ENCODE peak calls at places on chromosomes 12 and 14, in four cellular contexts. One of them, this sample, is unnamed.

GRCh38 chr14:60212503-60213371 is 36.3 kb upstream of the PPM1A start:
- DNase-seq in K562: no peak
- DNase-seq in GM12878: peak
- DNase-seq in H1: no peak
- DNase-seq in this sample: no peak

GRCh38 chr12:131380220-131380957 is 330.5 kb upstream of the SFSWAP start:
- DNase-seq in K562: no peak
- DNase-seq in GM12878: no peak
- DNase-seq in H1: no peak
- DNase-seq in this sample: no peak

GRCh38 chr14:93042968-93043940 is 72.5 kb downstream of the ITPK1 start:
- DNase-seq in K562: no peak
- DNase-seq in GM12878: no peak
- DNase-seq in H1: no peak
- DNase-seq in this sample: peak

GRCh38 chr12:14962180-14962579 is 779 bp upstream of the ARHGDIB start:
- DNase-seq in K562: no peak
- DNase-seq in GM12878: no peak
- DNase-seq in H1: no peak
- DNase-seq in this sample: no peak

GRCh38 chr14:25911831-25912230 is 686.0 kb downstream of the NOVA1 start:
- DNase-seq in K562: no peak
- DNase-seq in GM12878: no peak
- DNase-seq in H1: no peak
- DNase-seq in this sample: no peak

GRCh38 chr14:70721542-70721941 is 79.8 kb downstream of the TTC9 start:
- DNase-seq in K562: no peak
- DNase-seq in GM12878: no peak
- DNase-seq in H1: no peak
- DNase-seq in this sample: no peak

GRCh38 chr12:69844416-69844815 is 19.4 kb downstream of the MYRFL start:
- DNase-seq in K562: no peak
- DNase-seq in GM12878: no peak
- DNase-seq in H1: no peak
- DNase-seq in this sample: no peak

GRCh38 chr14:106039400-106039799 is 513.0 kb downstream of the TMEM121 start:
- DNase-seq in K562: peak
- DNase-seq in GM12878: no peak
- DNase-seq in H1: no peak
- DNase-seq in this sample: peak

GRCh38 chr12:109927622-109928021 is 27.5 kb downstream of the TCHP start:
- DNase-seq in K562: peak
- DNase-seq in GM12878: no peak
- DNase-seq in H1: no peak
- DNase-seq in this sample: peak

GRCh38 chr12:292186-292585 is 29.6 kb upstream of the SLC6A13 start:
- DNase-seq in K562: no peak
- DNase-seq in GM12878: no peak
- DNase-seq in H1: no peak
- DNase-seq in this sample: no peak

GRCh38 chr14:26281280-26281998 is 316.4 kb downstream of the NOVA1 start:
- DNase-seq in K562: peak
- DNase-seq in GM12878: no peak
- DNase-seq in H1: no peak
- DNase-seq in this sample: no peak

GRCh38 chr12:33052141-33053051 is 155.8 kb upstream of the PKP2 start:
- DNase-seq in K562: no peak
- DNase-seq in GM12878: no peak
- DNase-seq in H1: no peak
- DNase-seq in this sample: peak

GRCh38 chr14:67586302-67586701 is 13.8 kb downstream of the PIGH start:
- DNase-seq in K562: no peak
- DNase-seq in GM12878: no peak
- DNase-seq in H1: no peak
- DNase-seq in this sample: no peak

GRCh38 chr12:93113317-93114006 is 184.4 kb upstream of the EEA1 start:
- DNase-seq in K562: no peak
- DNase-seq in GM12878: no peak
- DNase-seq in H1: no peak
- DNase-seq in this sample: no peak

GRCh38 chr14:49940805-49941421 is 48.0 kb downstream of the ARF6 start:
- DNase-seq in K562: no peak
- DNase-seq in GM12878: no peak
- DNase-seq in H1: no peak
- DNase-seq in this sample: no peak

GRCh38 chr12:125124320-125124966 is 59.2 kb downstream of the AACS start:
- DNase-seq in K562: no peak
- DNase-seq in GM12878: no peak
- DNase-seq in H1: no peak
- DNase-seq in this sample: no peak

GRCh38 chr14:91918159-91918883 is 29.2 kb downstream of the FBLN5 start:
- DNase-seq in K562: no peak
- DNase-seq in GM12878: no peak
- DNase-seq in H1: no peak
- DNase-seq in this sample: no peak

GRCh38 chr12:39892146-39892545 is 213.7 kb downstream of the SLC2A13 start:
- DNase-seq in K562: no peak
- DNase-seq in GM12878: no peak
- DNase-seq in H1: no peak
- DNase-seq in this sample: no peak

GRCh38 chr14:100724061-100724460 is 2.6 kb upstream of the DLK1 start:
- DNase-seq in K562: no peak
- DNase-seq in GM12878: no peak
- DNase-seq in H1: no peak
- DNase-seq in this sample: no peak

GRCh38 chr12:98998697-98999299 is 353.7 kb downstream of the APAF1 start:
- DNase-seq in K562: peak
- DNase-seq in GM12878: no peak
- DNase-seq in H1: no peak
- DNase-seq in this sample: peak

GRCh38 chr12:125688881-125689280 is 623.6 kb downstream of the AACS start:
- DNase-seq in K562: no peak
- DNase-seq in GM12878: no peak
- DNase-seq in H1: no peak
- DNase-seq in this sample: no peak

GRCh38 chr12:83461326-83461985 is 774.8 kb downstream of the TMTC2 start:
- DNase-seq in K562: no peak
- DNase-seq in GM12878: no peak
- DNase-seq in H1: no peak
- DNase-seq in this sample: no peak

GRCh38 chr12:538731-539539 is 79.2 kb downstream of the B4GALNT3 start:
- DNase-seq in K562: no peak
- DNase-seq in GM12878: no peak
- DNase-seq in H1: no peak
- DNase-seq in this sample: peak

GRCh38 chr12:10584415-10584814 is 29.0 kb downstream of the MAGOHB start:
- DNase-seq in K562: no peak
- DNase-seq in GM12878: no peak
- DNase-seq in H1: no peak
- DNase-seq in this sample: no peak

GRCh38 chr14:54709867-54710266 is 142.9 kb downstream of the SAMD4A start:
- DNase-seq in K562: no peak
- DNase-seq in GM12878: no peak
- DNase-seq in H1: no peak
- DNase-seq in this sample: no peak

GRCh38 chr14:54708982-54709381 is 142.1 kb downstream of the SAMD4A start:
- DNase-seq in K562: no peak
- DNase-seq in GM12878: no peak
- DNase-seq in H1: no peak
- DNase-seq in this sample: no peak

GRCh38 chr14:54708161-54708560 is 141.2 kb downstream of the SAMD4A start:
- DNase-seq in K562: peak
- DNase-seq in GM12878: no peak
- DNase-seq in H1: no peak
- DNase-seq in this sample: no peak

GRCh38 chr14:54711312-54711711 is 144.4 kb downstream of the SAMD4A start:
- DNase-seq in K562: no peak
- DNase-seq in GM12878: no peak
- DNase-seq in H1: no peak
- DNase-seq in this sample: no peak

DNA sequence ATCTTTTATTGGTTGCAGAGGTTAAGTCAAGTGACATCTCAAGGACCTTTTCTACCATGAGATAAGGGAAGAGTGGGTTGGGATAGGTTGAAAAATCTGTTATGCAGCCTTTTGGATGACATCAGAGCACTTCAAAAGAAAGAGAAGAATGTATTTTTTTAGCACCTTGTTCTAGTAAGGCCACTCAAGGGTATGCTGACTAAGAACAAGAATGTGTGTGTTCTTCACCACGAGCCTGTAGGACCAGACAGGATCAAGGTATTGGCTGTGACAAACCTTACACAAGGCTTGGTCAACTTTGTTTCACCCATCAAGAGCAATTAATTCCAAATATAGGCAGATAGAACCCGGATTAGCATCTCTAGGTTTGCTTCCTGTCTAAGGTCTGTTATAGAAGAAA is 142.5 kb downstream of the SAMD4A start:
- DNase-seq in K562: no peak
- DNase-seq in GM12878: peak
- DNase-seq in H1: no peak
- DNase-seq in this sample: no peak
- TF ChIP-seq JUND in K562: no peak
- TF ChIP-seq JUND in GM12878: peak
- TF ChIP-seq JUND in H1: no peak
- TF ChIP-seq JUND in this sample: no peak

GRCh38 chr12:123365141-123365917 is 682 bp upstream of the SBNO1 start:
- DNase-seq in K562: peak
- DNase-seq in GM12878: peak
- DNase-seq in H1: peak
- DNase-seq in this sample: peak

GRCh38 chr12:123363385-123363742 is 1.3 kb downstream of the SBNO1 start:
- DNase-seq in K562: no peak
- DNase-seq in GM12878: no peak
- DNase-seq in H1: no peak
- DNase-seq in this sample: peak

GRCh38 chr12:123367511-123367910 is 2.9 kb upstream of the SBNO1 start:
- DNase-seq in K562: no peak
- DNase-seq in GM12878: no peak
- DNase-seq in H1: no peak
- DNase-seq in this sample: no peak

GRCh38 chr12:123364532-123365140 is at the start of gene SBNO1:
- DNase-seq in K562: peak
- DNase-seq in GM12878: peak
- DNase-seq in H1: peak
- DNase-seq in this sample: peak

DNA sequence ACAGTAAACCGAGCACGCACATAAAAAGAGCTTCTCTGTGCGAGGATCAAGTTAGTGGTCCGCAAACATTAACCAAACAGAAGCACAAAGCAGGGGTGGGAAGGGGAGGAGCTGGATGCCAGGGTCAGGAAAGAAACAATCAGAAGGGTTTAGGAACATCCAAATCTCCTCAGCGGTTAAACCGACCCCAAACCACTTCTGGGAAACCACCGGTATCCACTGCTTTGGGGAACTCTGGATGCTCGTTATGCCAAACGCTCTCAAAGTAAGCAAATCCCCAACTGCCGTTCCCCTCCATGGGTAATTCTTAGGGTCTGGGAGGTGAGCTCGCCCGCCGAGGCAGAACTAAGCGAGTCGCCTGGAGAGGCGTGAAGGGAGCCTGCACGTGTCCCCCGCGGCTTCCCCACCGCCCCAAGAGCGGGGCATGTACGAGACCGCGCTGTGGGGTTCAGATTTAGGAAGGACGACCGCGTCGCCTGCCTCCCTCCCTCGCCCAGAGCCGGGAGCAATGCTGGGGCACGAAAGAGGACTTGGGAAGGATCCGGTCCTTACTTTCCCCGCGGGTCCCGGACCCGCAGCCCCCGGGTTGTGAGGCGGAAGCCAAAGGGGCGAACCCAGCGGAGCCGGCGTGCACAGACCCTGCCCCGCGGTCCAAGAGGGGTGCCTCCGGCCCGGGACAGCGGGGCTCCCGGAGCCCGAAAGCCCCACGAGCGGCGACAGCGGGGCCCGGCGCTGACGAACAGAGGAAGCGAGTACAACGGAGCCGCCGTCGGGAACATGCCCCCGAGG is 710 bp downstream of the SBNO1 start:
- DNase-seq in K562: no peak
- DNase-seq in GM12878: no peak
- DNase-seq in H1: no peak
- DNase-seq in this sample: peak
- TF ChIP-seq POLR2AphosphoS5 in K562: no peak
- TF ChIP-seq POLR2AphosphoS5 in GM12878: no peak
- TF ChIP-seq POLR2AphosphoS5 in H1: no peak
- TF ChIP-seq POLR2AphosphoS5 in this sample: no peak

DNA sequence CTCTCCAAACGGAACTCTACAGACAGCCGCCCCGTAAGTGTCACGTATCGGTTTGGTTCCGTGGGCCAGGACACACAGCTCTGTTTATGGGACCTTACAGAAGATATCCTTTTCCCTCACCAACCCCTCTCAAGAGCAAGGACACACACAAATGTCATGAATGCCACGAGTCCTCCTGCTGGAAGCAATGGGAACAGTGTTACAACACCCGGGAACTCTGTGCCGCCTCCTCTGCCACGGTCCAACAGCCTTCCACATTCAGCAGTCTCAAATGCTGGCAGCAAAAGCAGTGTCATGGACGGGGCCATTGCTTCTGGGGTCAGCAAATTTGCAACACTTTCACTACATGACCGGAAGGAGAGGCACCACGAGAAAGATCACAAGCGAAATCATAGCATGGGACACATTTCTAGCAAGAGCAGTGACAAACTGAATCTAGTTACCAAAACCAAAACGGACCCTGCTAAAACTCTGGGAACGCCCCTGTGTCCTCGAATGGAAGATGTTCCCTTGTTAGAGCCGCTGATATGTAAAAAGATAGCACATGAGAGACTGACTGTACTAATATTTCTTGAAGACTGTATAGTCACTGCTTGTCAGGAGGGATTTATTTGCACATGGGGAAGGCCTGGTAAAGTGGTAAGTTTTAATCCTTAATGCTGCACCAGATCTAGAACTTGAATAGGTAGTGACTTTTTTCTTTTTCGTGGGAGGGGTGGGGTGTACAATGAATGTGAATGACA is 69.7 kb downstream of the WDR20 start:
- DNase-seq in K562: no peak
- DNase-seq in GM12878: no peak
- DNase-seq in H1: no peak
- DNase-seq in this sample: peak
- TF ChIP-seq NRF1 in K562: no peak
- TF ChIP-seq NRF1 in GM12878: no peak
- TF ChIP-seq NRF1 in H1: no peak
- TF ChIP-seq NRF1 in this sample: no peak

GRCh38 chr12:52350786-52351185 is 16.5 kb downstream of the KRT85 start:
- DNase-seq in K562: no peak
- DNase-seq in GM12878: no peak
- DNase-seq in H1: no peak
- DNase-seq in this sample: no peak

GRCh38 chr12:52349196-52349595 is 18.1 kb downstream of the KRT85 start:
- DNase-seq in K562: no peak
- DNase-seq in GM12878: no peak
- DNase-seq in H1: no peak
- DNase-seq in this sample: no peak

GRCh38 chr12:52352951-52353350 is 14.3 kb downstream of the KRT85 start:
- DNase-seq in K562: no peak
- DNase-seq in GM12878: no peak
- DNase-seq in H1: no peak
- DNase-seq in this sample: no peak

GRCh38 chr12:52350021-52350620 is 17.2 kb downstream of the KRT85 start:
- DNase-seq in K562: no peak
- DNase-seq in GM12878: no peak
- DNase-seq in H1: no peak
- DNase-seq in this sample: no peak

GRCh38 chr12:52351196-52352059 is 15.9 kb downstream of the KRT85 start:
- DNase-seq in K562: no peak
- DNase-seq in GM12878: no peak
- DNase-seq in H1: no peak
- DNase-seq in this sample: no peak
- TF ChIP-seq JUND in K562: no peak
- TF ChIP-seq JUND in GM12878: no peak
- TF ChIP-seq JUND in H1: no peak
- TF ChIP-seq JUND in this sample: no peak

This sample was measured in SK-N-SH.